ENCODE peak calls at places on chromosomes 2 and 18, in ten cellular contexts. G, E, A, U, Y, F, B, X, I and N are unnamed samples.

GRCh38 chr2:39875182-39875913 is 96.3 kb upstream of the THUMPD2 start:
- DNase-seq in G (peak), A (no peak), B (no peak), E (no peak), F (no peak), X (no peak), U (no peak), I (no peak), Y (peak), N (no peak)

GRCh38 chr2:118988706-118989105 is 46.7 kb downstream of the MARCO start:
- DNase-seq in A (no peak), F (no peak), E (no peak), U (no peak), X (no peak), B (no peak), Y (no peak), I (no peak), G (peak), N (peak)

GRCh38 chr2:143355814-143356213 is 226.6 kb downstream of the ARHGAP15 start:
- DNase-seq in U (no peak), I (no peak), G (no peak), B (no peak), X (no peak), A (no peak), E (no peak), Y (no peak), F (no peak), N (no peak)

GRCh38 chr2:4219571-4219970 is 516.2 kb downstream of the DCDC2C start:
- DNase-seq in B (no peak), U (no peak), G (no peak), I (no peak), X (no peak), F (no peak), E (no peak), Y (no peak), A (no peak), N (no peak)

GRCh38 chr2:233821196-233821595 is 33.1 kb downstream of the HJURP start:
- DNase-seq in E (no peak), A (no peak), U (no peak), X (no peak), B (no peak), F (no peak), I (no peak), G (peak), Y (no peak), N (no peak)

GRCh38 chr2:150007815-150008430 is 420.3 kb upstream of the MMADHC start:
- DNase-seq in I (no peak), Y (no peak), X (no peak), A (no peak), G (no peak), B (no peak), E (no peak), F (no peak), U (no peak), N (no peak)

GRCh38 chr2:128841803-128842202 is 523.1 kb upstream of the HS6ST1 start:
- DNase-seq in U (no peak), B (no peak), X (no peak), E (no peak), G (no peak), F (no peak), Y (no peak), I (no peak), A (no peak), N (no peak)

GRCh38 chr2:12685956-12686355 is 30.8 kb upstream of the TRIB2 start:
- DNase-seq in A (no peak), B (no peak), F (no peak), Y (no peak), I (no peak), G (no peak), E (no peak), U (no peak), X (no peak), N (no peak)

GRCh38 chr18:68448736-68449135 is 266.2 kb downstream of the TMX3 start:
- DNase-seq in Y (no peak), I (no peak), G (no peak), F (no peak), E (no peak), X (no peak), U (no peak), A (no peak), B (no peak), N (no peak)

GRCh38 chr18:55251186-55251995 is 292.1 kb upstream of the CCDC68 start:
- DNase-seq in B (no peak), E (no peak), Y (no peak), G (no peak), I (no peak), X (no peak), F (no peak), A (no peak), U (no peak), N (no peak)

GRCh38 chr18:76708036-76708726 is 114.2 kb upstream of the ZNF236 start:
- DNase-seq in A (no peak), U (no peak), E (no peak), Y (no peak), B (no peak), F (no peak), I (no peak), G (peak), X (no peak), N (no peak)

GRCh38 chr2:175366814-175367213 is 185.3 kb upstream of the ATP5MC3 start:
- DNase-seq in A (peak), F (no peak), I (peak), E (no peak), X (peak), G (no peak), B (no peak), U (peak), Y (peak), N (no peak)